ENCODE peak calls at places on chromosomes 4 and X, in seven cellular contexts. J, L, O, W, T, D and G are unnamed samples. For H3K36me3, the result is how much of the 10 kb centered on the place peaks cover.

GRCh38 chr4:148004228-148004813 is 272.4 kb downstream of the ARHGAP10 start:
- DNase-seq in W (no peak), L (no peak), O (no peak), D (no peak), J (peak), T (no peak), G (no peak)

GRCh38 chr4:145818001-145818400 is 120.6 kb downstream of the ZNF827 start:
- DNase-seq in D (no peak), T (no peak), L (no peak), W (no peak), O (no peak), J (no peak), G (no peak)

GRCh38 chr4:86032476-86033022 is 327.3 kb downstream of the MAPK10 start:
- DNase-seq in J (peak), D (no peak), L (no peak), T (no peak), O (peak), W (no peak), G (peak)

GRCh38 chr4:136357556-136357955 is 1174.7 kb downstream of the PCDH18 start:
- DNase-seq in D (no peak), J (no peak), T (no peak), L (no peak), W (no peak), O (no peak), G (peak)

GRCh38 chr4:67394771-67395310 is 150.5 kb downstream of the CENPC start:
- DNase-seq in O (no peak), J (no peak), T (no peak), L (no peak), D (no peak), W (no peak), G (no peak)

GRCh38 chr4:82865592-82865991 is 25.4 kb downstream of the SEC31A start:
- DNase-seq in W (no peak), L (peak), T (no peak), J (peak), D (no peak), O (no peak), G (peak)

GRCh38 chrX:151974336-151975227 is at the start of gene GABRE:
- DNase-seq in D (no peak), W (no peak), T (peak), L (peak), O (peak), J (peak), G (peak)

GRCh38 chr4:8721621-8722020 is 129.1 kb downstream of the CPZ start:
- DNase-seq in T (no peak), L (no peak), D (no peak), O (no peak), J (no peak), W (no peak), G (no peak)

GRCh38 chr4:19492611-19493010 is 759.1 kb upstream of the SLIT2 start:
- DNase-seq in W (no peak), O (no peak), J (no peak), D (no peak), T (no peak), L (no peak), G (peak)

GRCh38 chrX:137743414-137743813 is 177.5 kb downstream of the ZIC3 start:
- DNase-seq in D (no peak), O (no peak), L (no peak), J (no peak), W (no peak), T (no peak), G (no peak)

GRCh38 chr4:138939960-138940359 is 75.6 kb upstream of the NOCT start:
- DNase-seq in T (no peak), O (no peak), J (no peak), L (no peak), W (no peak), D (no peak), G (no peak)

GRCh38 chr4:109801099-109801789 is 555 bp downstream of the CFI start:
- DNase-seq in T (no peak), W (no peak), O (no peak), L (no peak), J (no peak), D (no peak), G (no peak)

GRCh38 chrX:101550825-101551767 is 749 bp downstream of the ARMCX1 start:
- DNase-seq in L (no peak), J (peak), O (peak), W (no peak), T (peak), D (no peak), G (peak)

GRCh38 chr4:20428410-20429160 is 176.9 kb downstream of the SLIT2 start:
- DNase-seq in D (peak), J (no peak), W (no peak), T (peak), L (no peak), O (no peak), G (peak)

GRCh38 chr4:153083447-153083921 is 120.8 kb upstream of the TRIM2 start:
- DNase-seq in W (peak), L (peak), T (peak), O (no peak), D (peak), J (peak), G (peak)

GRCh38 chrX:154046262-154046771 is 26.6 kb upstream of the IRAK1 start:
- DNase-seq in D (no peak), O (no peak), W (no peak), T (peak), J (peak), L (no peak), G (peak)

GRCh38 chr4:77037736-77038135 is 38.1 kb downstream of the CCNI start:
- DNase-seq in T (no peak), W (no peak), J (no peak), D (no peak), L (no peak), O (no peak), G (no peak)

GRCh38 chr4:77031544-77031943 is 44.2 kb downstream of the CCNI start:
- DNase-seq in L (no peak), J (no peak), O (no peak), T (no peak), W (no peak), D (no peak), G (no peak)

GRCh38 chr4:77040265-77040664 is 35.5 kb downstream of the CCNI start:
- DNase-seq in W (no peak), J (no peak), L (no peak), T (no peak), D (no peak), O (no peak), G (peak)

GRCh38 chr4:77036206-77036605 is 39.6 kb downstream of the CCNI start:
- DNase-seq in J (no peak), D (no peak), W (no peak), O (no peak), T (no peak), L (no peak), G (peak)

GRCh38 chr4:77035153-77035552 is 40.6 kb downstream of the CCNI start:
- DNase-seq in L (no peak), D (no peak), J (no peak), T (no peak), W (no peak), O (no peak), G (no peak)
- H3K36me3 ChIP-seq in L (under half), D (under half), J (half or more), T (under half), W (under half), O (half or more), G (half or more)

GRCh38 chr4:212438-213174 is 88.3 kb downstream of the ZNF718 start:
- DNase-seq in O (peak), J (peak), D (no peak), L (no peak), T (peak), W (peak), G (peak)
- H3K4me3 ChIP-seq in O (peak), J (peak), D (no peak), L (no peak), T (no peak), W (peak), G (peak)

GRCh38 chr4:3217771-3218170 is 31.2 kb upstream of the MSANTD1 start:
- DNase-seq in D (no peak), W (no peak), T (no peak), J (no peak), L (no peak), O (no peak), G (no peak)
- H3K36me3 ChIP-seq in D (under half), W (under half), T (under half), J (half or more), L (under half), O (half or more), G (half or more)

DNA sequence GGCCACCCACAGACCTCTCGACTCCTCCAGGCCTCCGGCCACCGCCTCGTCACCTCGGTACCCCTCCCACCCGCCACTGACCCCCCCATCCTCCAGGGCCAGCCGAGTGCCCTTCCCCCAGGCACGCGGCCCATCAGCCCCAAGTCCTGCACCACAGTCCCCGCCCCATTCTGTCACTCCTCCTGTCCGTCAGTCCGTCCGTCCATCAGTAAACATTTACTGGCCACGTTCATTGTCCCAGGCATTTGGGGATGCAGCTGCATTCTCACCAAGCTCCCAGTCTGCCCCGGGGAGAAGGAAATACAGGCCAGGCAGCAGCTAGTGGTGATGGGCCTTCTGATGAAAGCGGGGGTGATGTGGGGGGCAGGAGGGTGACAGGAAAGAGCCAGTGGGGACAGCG is 35.3 kb upstream of the FGFR3 start:
- DNase-seq in D (no peak), O (no peak), T (no peak), L (no peak), W (no peak), J (no peak), G (no peak)
- H3K4me3 ChIP-seq in D (no peak), O (no peak), T (no peak), L (no peak), W (no peak), J (no peak), G (no peak)

DNA sequence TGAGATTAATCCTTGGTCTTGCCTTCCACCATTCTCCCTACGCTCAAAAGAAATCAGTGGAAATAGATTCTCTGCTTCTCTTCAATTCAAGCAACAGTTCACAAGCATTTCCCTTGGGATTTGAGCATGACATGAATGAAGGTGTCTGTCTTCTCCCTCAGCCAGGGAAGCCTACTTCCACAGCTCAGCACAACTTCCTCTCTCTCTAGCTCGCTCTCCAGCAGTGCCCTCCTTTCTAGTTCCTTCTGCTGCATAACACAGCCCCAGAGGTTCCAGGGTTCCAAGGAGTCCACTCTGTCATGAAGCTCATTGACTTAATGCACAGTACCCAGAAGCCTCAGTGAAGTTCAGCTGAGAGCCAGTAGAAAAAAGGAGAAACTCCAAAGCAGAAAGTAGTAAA is 81.3 kb downstream of the PLS3 start:
- DNase-seq in D (no peak), T (peak), O (no peak), L (no peak), J (no peak), W (no peak), G (no peak)
- H3K36me3 ChIP-seq in D (under half), T (under half), O (under half), L (under half), J (under half), W (under half), G (under half)